ENCODE peak calls at places on chromosome 11, in eight cellular contexts. K is A549, A is esophagus muscularis mucosa, P is upper lobe of left lung, I is sigmoid colon, Z is K562, D is SK-N-SH, X is transverse colon. H is an unnamed sample.

GRCh38 chr11:112174789-112175595 is at the start of gene BCO2:
- DNase-seq in K (peak; percentile 71), D (peak; percentile 79), I (peak; percentile 94), Z (peak; percentile 82), P (peak; percentile 79), A (peak; percentile 96), X (peak; percentile 85), H (peak; percentile 82)

GRCh38 chr11:824942-825341 is 2.8 kb upstream of the CRACR2B start:
- DNase-seq in X (no peak), P (no peak), D (no peak), K (no peak), A (no peak), Z (no peak), I (no peak), H (no peak)

GRCh38 chr11:32583451-32584271 is at the start of gene EIF3M:
- DNase-seq in P (peak; percentile 97), Z (peak; percentile 99), X (peak; percentile 97), A (peak; percentile 99), I (peak; percentile 98), K (peak; percentile 99), D (peak; percentile 95), H (peak; percentile 92)

GRCh38 chr11:29452131-29452530 is 564.7 kb downstream of the KCNA4 start:
- DNase-seq in A (no peak), P (no peak), X (no peak), I (no peak), K (no peak), D (no peak), Z (no peak), H (no peak)

GRCh38 chr11:132785878-132786277 is 746.4 kb downstream of the OPCML start:
- DNase-seq in I (no peak), A (no peak), X (no peak), P (no peak), K (no peak), D (no peak), Z (no peak), H (no peak)

GRCh38 chr11:15453211-15453715 is 338.5 kb downstream of the INSC start:
- DNase-seq in I (no peak), D (no peak), A (peak; percentile 19), K (no peak), X (no peak), P (no peak), Z (no peak), H (no peak)

GRCh38 chr11:131690362-131690761 is 319.9 kb downstream of the NTM start:
- DNase-seq in I (no peak), A (no peak), K (no peak), D (no peak), X (no peak), P (no peak), Z (no peak), H (no peak)

GRCh38 chr11:79864882-79865281 is 424.1 kb upstream of the TENM4 start:
- DNase-seq in I (no peak), A (no peak), K (peak; percentile 4), P (peak; percentile 28), D (no peak), Z (no peak), X (peak; percentile 63), H (no peak)

GRCh38 chr11:131776211-131776610 is 405.8 kb downstream of the NTM start:
- DNase-seq in K (no peak), I (no peak), P (no peak), D (no peak), A (no peak), Z (no peak), X (no peak), H (no peak)

GRCh38 chr11:110903830-110904229 is 191.6 kb upstream of the ARHGAP20 start:
- DNase-seq in P (no peak), X (no peak), Z (no peak), D (no peak), A (peak; percentile 42), K (no peak), I (no peak), H (no peak)

GRCh38 chr11:57279131-57279530 is 42.1 kb upstream of the APLNR start:
- DNase-seq in A (no peak), K (no peak), X (no peak), D (no peak), Z (no peak), I (no peak), P (no peak), H (no peak)

GRCh38 chr11:83102806-83103205 is 31.1 kb upstream of the RAB30 start:
- DNase-seq in Z (no peak), X (no peak), K (no peak), I (no peak), D (no peak), A (no peak), P (no peak), H (no peak)

GRCh38 chr11:122069946-122070345 is 46.1 kb downstream of the BLID start:
- DNase-seq in Z (no peak), I (peak; percentile 80), P (peak; percentile 40), X (peak; percentile 14), A (no peak), D (peak; percentile 65), K (peak; percentile 33), H (peak; percentile 72)

GRCh38 chr11:120208777-120209176 is 2.1 kb upstream of the OAF start:
- DNase-seq in D (no peak), X (peak; percentile 62), P (peak; percentile 55), K (peak; percentile 44), I (peak; percentile 86), Z (peak; percentile 23), A (no peak), H (no peak)

DNA sequence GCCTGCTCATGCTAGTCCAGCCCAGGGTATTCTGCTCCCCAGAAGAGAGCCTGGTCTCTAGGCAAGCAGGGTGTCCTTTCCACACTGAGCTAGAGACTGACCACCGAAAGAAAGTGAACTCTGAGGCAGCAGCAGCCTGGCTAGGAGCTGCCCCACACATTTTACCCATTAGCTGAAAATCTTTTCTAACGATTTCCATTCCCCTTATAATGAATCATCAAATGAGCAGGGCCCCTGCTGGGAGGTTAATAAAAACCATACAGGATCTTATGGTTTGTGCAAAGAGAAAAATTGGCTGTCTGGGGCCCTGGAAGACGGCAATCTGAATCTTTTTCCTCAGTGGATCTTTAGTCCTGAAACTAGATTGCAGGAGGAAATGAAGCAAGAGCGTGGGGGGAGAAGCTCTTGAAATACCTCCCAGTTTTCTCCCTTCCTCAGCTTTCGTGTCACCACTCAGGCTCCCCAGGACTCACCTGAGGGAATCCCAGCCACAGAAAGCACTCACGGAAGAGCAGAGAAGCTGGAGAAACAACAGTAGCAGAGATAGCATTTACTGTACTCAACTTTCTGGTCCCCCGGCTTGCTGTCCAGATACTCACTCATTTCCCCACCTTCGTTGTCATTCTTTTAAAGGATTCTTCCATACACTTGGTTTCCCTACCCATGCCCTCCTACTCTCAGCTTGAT is 74.7 kb upstream of the CD44 start:
- DNase-seq in K (no peak), X (no peak), A (no peak), D (peak; percentile 28), Z (no peak), P (no peak), I (no peak), H (no peak)
- TF ChIP-seq EP300 in K (no peak), X (no peak), A (no peak), D (peak; percentile 71), Z (no peak), P (no peak), I (no peak), H (no peak)

DNA sequence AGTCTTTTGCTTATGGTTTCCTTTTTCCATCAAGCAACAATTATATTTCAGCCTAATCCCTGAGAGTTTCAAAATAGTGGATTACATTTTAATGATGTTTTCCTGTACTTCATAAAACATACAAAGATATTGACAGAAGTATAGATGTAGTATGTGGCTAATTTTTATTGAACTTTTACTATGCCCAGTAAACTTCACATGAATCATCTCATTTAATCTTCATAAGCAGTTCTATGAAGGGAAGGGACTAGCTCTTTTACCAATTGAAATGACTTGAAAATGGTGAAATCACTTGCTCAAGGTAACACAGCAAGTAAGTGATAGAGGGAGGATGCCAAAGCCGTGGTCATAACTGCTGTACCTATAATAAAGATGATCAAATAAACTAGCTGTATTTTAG is 27.5 kb downstream of the RTN3 start:
- DNase-seq in P (no peak), Z (no peak), X (no peak), K (no peak), I (no peak), A (no peak), D (no peak), H (no peak)
- H3K4me1 ChIP-seq in P (peaks cover 7% of the 10 kb centered on the region), Z (peaks cover 10% of the 10 kb centered on the region), X (peaks cover 31% of the 10 kb centered on the region), K (peaks cover 9% of the 10 kb centered on the region), I (no peaks in the 10 kb centered on the region), A (peaks cover 29% of the 10 kb centered on the region), D (peaks cover 23% of the 10 kb centered on the region), H (no peaks in the 10 kb centered on the region)

GRCh38 chr11:76764941-76765340 is 18.2 kb upstream of the TSKU start:
- DNase-seq in A (no peak), I (no peak), K (no peak), D (no peak), P (no peak), X (no peak), Z (no peak), H (no peak)
- H3K27ac ChIP-seq in A (no peak overlapping the region), I (no peak overlapping the region), K (peak overlapping the region; percentile 97), D (no peak overlapping the region), P (no peak overlapping the region), X (no peak overlapping the region), Z (no peak overlapping the region), H (no peak overlapping the region)

GRCh38 chr11:74019860-74020259 is 11.0 kb upstream of the UCP3 start:
- DNase-seq in A (no peak), K (no peak), X (no peak), Z (no peak), I (no peak), D (no peak), P (no peak), H (no peak)
- TF ChIP-seq EP300 in A (no peak), K (no peak), X (no peak), Z (no peak), I (no peak), D (no peak), P (no peak), H (no peak)

GRCh38 chr11:92347404-92347803 is 122.8 kb downstream of the FAT3 start:
- DNase-seq in D (no peak), P (no peak), Z (no peak), I (no peak), X (no peak), K (no peak), A (no peak), H (no peak)

GRCh38 chr11:92346220-92346619 is 121.6 kb downstream of the FAT3 start:
- DNase-seq in I (no peak), Z (no peak), K (no peak), A (no peak), X (no peak), D (no peak), P (no peak), H (no peak)

GRCh38 chr11:92340839-92341238 is 116.2 kb downstream of the FAT3 start:
- DNase-seq in X (peak; percentile 8), P (no peak), K (peak; percentile 45), I (no peak), Z (peak; percentile 18), A (no peak), D (peak; percentile 12), H (no peak)

GRCh38 chr11:92342886-92343285 is 118.3 kb downstream of the FAT3 start:
- DNase-seq in I (no peak), K (no peak), D (no peak), Z (no peak), A (no peak), P (no peak), X (no peak), H (no peak)

GRCh38 chr11:92342034-92342433 is 117.4 kb downstream of the FAT3 start:
- DNase-seq in P (no peak), D (no peak), I (no peak), K (no peak), X (no peak), Z (no peak), A (no peak), H (no peak)
- H3K4me1 ChIP-seq in P (no peaks in the 10 kb centered on the region), D (no peaks in the 10 kb centered on the region), I (no peaks in the 10 kb centered on the region), K (no peaks in the 10 kb centered on the region), X (no peaks in the 10 kb centered on the region), Z (no peaks in the 10 kb centered on the region), A (no peaks in the 10 kb centered on the region), H (no peaks in the 10 kb centered on the region)

H was measured in tibial nerve.